ENCODE peak calls at places on chromosomes 16 and 17, in four cellular contexts. One of them, this sample, is unnamed.

GRCh38 chr17:2054262-2054739 is 602 bp upstream of the HIC1 start:
- DNase-seq in astrocyte of the spinal cord: peak; percentile 69
- DNase-seq in AG10803: no peak
- DNase-seq in upper lobe of right lung: no peak
- DNase-seq in this sample: peak; percentile 48

GRCh38 chr16:57167951-57168350 is 17.9 kb downstream of the PSME3IP1 start:
- DNase-seq in astrocyte of the spinal cord: peak; percentile 83
- DNase-seq in AG10803: peak; percentile 79
- DNase-seq in upper lobe of right lung: no peak
- DNase-seq in this sample: peak; percentile 81

GRCh38 chr17:72603346-72604242 is 482.8 kb downstream of the SOX9 start:
- DNase-seq in astrocyte of the spinal cord: peak; percentile 97
- DNase-seq in AG10803: peak; percentile 54
- DNase-seq in upper lobe of right lung: no peak
- DNase-seq in this sample: no peak

GRCh38 chr16:79792952-79793351 is 192.4 kb upstream of the MAF start:
- DNase-seq in astrocyte of the spinal cord: no peak
- DNase-seq in AG10803: no peak
- DNase-seq in upper lobe of right lung: no peak
- DNase-seq in this sample: no peak

GRCh38 chr17:70642059-70642458 is 472.7 kb downstream of the KCNJ2 start:
- DNase-seq in astrocyte of the spinal cord: no peak
- DNase-seq in AG10803: no peak
- DNase-seq in upper lobe of right lung: no peak
- DNase-seq in this sample: no peak

GRCh38 chr16:27849621-27850020 is 213.9 kb downstream of the GSG1L start:
- DNase-seq in astrocyte of the spinal cord: no peak
- DNase-seq in AG10803: no peak
- DNase-seq in upper lobe of right lung: peak; percentile 13
- DNase-seq in this sample: no peak

GRCh38 chr17:4786111-4786491 is at the start of gene VMO1:
- DNase-seq in astrocyte of the spinal cord: no peak
- DNase-seq in AG10803: peak; percentile 38
- DNase-seq in upper lobe of right lung: no peak
- DNase-seq in this sample: peak; percentile 18

GRCh38 chr17:39704821-39705551 is 5.1 kb downstream of the ERBB2 start:
- DNase-seq in astrocyte of the spinal cord: peak; percentile 29
- DNase-seq in AG10803: peak; percentile 49
- DNase-seq in upper lobe of right lung: no peak
- DNase-seq in this sample: peak; percentile 61

GRCh38 chr16:86075488-86075785 is 176.5 kb downstream of the IRF8 start:
- DNase-seq in astrocyte of the spinal cord: no peak
- DNase-seq in AG10803: no peak
- DNase-seq in upper lobe of right lung: peak; percentile 20
- DNase-seq in this sample: no peak

GRCh38 chr17:75365009-75365930 is 40.2 kb downstream of the GRB2 start:
- DNase-seq in astrocyte of the spinal cord: no peak
- DNase-seq in AG10803: no peak
- DNase-seq in upper lobe of right lung: no peak
- DNase-seq in this sample: no peak

GRCh38 chr17:68295086-68295485 is 3.8 kb downstream of the ARSG start:
- DNase-seq in astrocyte of the spinal cord: no peak
- DNase-seq in AG10803: no peak
- DNase-seq in upper lobe of right lung: no peak
- DNase-seq in this sample: no peak

GRCh38 chr16:22235839-22236745 is 30.0 kb downstream of the EEF2K start:
- DNase-seq in astrocyte of the spinal cord: no peak
- DNase-seq in AG10803: peak; percentile 31
- DNase-seq in upper lobe of right lung: no peak
- DNase-seq in this sample: peak; percentile 34

GRCh38 chr16:87854053-87854906 is 15.0 kb downstream of the SLC7A5 start:
- DNase-seq in astrocyte of the spinal cord: peak; percentile 78
- DNase-seq in AG10803: no peak
- DNase-seq in upper lobe of right lung: no peak
- DNase-seq in this sample: peak; percentile 48

GRCh38 chr16:84823484-84823883 is 3.7 kb downstream of the CRISPLD2 start:
- DNase-seq in astrocyte of the spinal cord: no peak
- DNase-seq in AG10803: peak; percentile 70
- DNase-seq in upper lobe of right lung: no peak
- DNase-seq in this sample: no peak

GRCh38 chr16:1706386-1707192 is 594 bp downstream of the MAPK8IP3 start:
- DNase-seq in astrocyte of the spinal cord: no peak
- DNase-seq in AG10803: no peak
- DNase-seq in upper lobe of right lung: peak; percentile 75
- DNase-seq in this sample: peak; percentile 25

GRCh38 chr16:2838928-2839327 is 8.8 kb downstream of the ZG16B start:
- DNase-seq in astrocyte of the spinal cord: peak; percentile 72
- DNase-seq in AG10803: peak; percentile 79
- DNase-seq in upper lobe of right lung: peak; percentile 86
- DNase-seq in this sample: peak; percentile 78

GRCh38 chr17:27329146-27329805 is 35.4 kb downstream of the WSB1 start:
- DNase-seq in astrocyte of the spinal cord: no peak
- DNase-seq in AG10803: no peak
- DNase-seq in upper lobe of right lung: no peak
- DNase-seq in this sample: no peak

GRCh38 chr17:81510798-81511549 is 1.6 kb downstream of the ACTG1 start:
- DNase-seq in astrocyte of the spinal cord: peak; percentile 43
- DNase-seq in AG10803: no peak
- DNase-seq in upper lobe of right lung: no peak
- DNase-seq in this sample: no peak

GRCh38 chr17:27241346-27241946 is 52.5 kb upstream of the WSB1 start:
- DNase-seq in astrocyte of the spinal cord: peak; percentile 88
- DNase-seq in AG10803: peak; percentile 15
- DNase-seq in upper lobe of right lung: no peak
- DNase-seq in this sample: peak; percentile 99

GRCh38 chr17:49976163-49976827 is 7.3 kb downstream of the DLX4 start:
- DNase-seq in astrocyte of the spinal cord: no peak
- DNase-seq in AG10803: no peak
- DNase-seq in upper lobe of right lung: no peak
- DNase-seq in this sample: no peak

GRCh38 chr16:66471264-66471663 is 44.2 kb downstream of the BEAN1 start:
- DNase-seq in astrocyte of the spinal cord: no peak
- DNase-seq in AG10803: no peak
- DNase-seq in upper lobe of right lung: no peak
- DNase-seq in this sample: no peak

GRCh38 chr17:78019367-78019975 is 61.0 kb downstream of the TNRC6C start:
- DNase-seq in astrocyte of the spinal cord: peak; percentile 66
- DNase-seq in AG10803: peak; percentile 63
- DNase-seq in upper lobe of right lung: no peak
- DNase-seq in this sample: peak; percentile 57

GRCh38 chr17:59607817-59608403 is 11.8 kb upstream of the CLTC start:
- DNase-seq in astrocyte of the spinal cord: no peak
- DNase-seq in AG10803: no peak
- DNase-seq in upper lobe of right lung: no peak
- DNase-seq in this sample: peak; percentile 21

GRCh38 chr16:58508671-58509251 is 6.6 kb upstream of the SETD6 start:
- DNase-seq in astrocyte of the spinal cord: no peak
- DNase-seq in AG10803: no peak
- DNase-seq in upper lobe of right lung: peak; percentile 51
- DNase-seq in this sample: no peak

GRCh38 chr16:72372646-72373045 is 200.7 kb upstream of the PMFBP1 start:
- DNase-seq in astrocyte of the spinal cord: no peak
- DNase-seq in AG10803: no peak
- DNase-seq in upper lobe of right lung: no peak
- DNase-seq in this sample: peak; percentile 45

GRCh38 chr17:79188048-79188447 is 113.4 kb downstream of the ENGASE start:
- DNase-seq in astrocyte of the spinal cord: no peak
- DNase-seq in AG10803: no peak
- DNase-seq in upper lobe of right lung: no peak
- DNase-seq in this sample: peak; percentile 39

GRCh38 chr16:70689035-70689969 is 3.4 kb upstream of the MTSS2 start:
- DNase-seq in astrocyte of the spinal cord: no peak
- DNase-seq in AG10803: no peak
- DNase-seq in upper lobe of right lung: peak; percentile 88
- DNase-seq in this sample: no peak

GRCh38 chr16:457732-458400 is 32.4 kb downstream of the RAB11FIP3 start:
- DNase-seq in astrocyte of the spinal cord: no peak
- DNase-seq in AG10803: peak; percentile 21
- DNase-seq in upper lobe of right lung: no peak
- DNase-seq in this sample: no peak

GRCh38 chr16:85573696-85574641 is 39.2 kb upstream of the GSE1 start:
- DNase-seq in astrocyte of the spinal cord: peak; percentile 76
- DNase-seq in AG10803: peak; percentile 44
- DNase-seq in upper lobe of right lung: no peak
- DNase-seq in this sample: peak; percentile 7

GRCh38 chr17:5500804-5501391 is 14.5 kb downstream of the MIS12 start:
- DNase-seq in astrocyte of the spinal cord: peak; percentile 88
- DNase-seq in AG10803: peak; percentile 78
- DNase-seq in upper lobe of right lung: peak; percentile 76
- DNase-seq in this sample: peak; percentile 62

GRCh38 chr17:55421179-55421934 is at the start of gene MMD:
- DNase-seq in astrocyte of the spinal cord: no peak
- DNase-seq in AG10803: no peak
- DNase-seq in upper lobe of right lung: no peak
- DNase-seq in this sample: peak; percentile 46

DNA sequence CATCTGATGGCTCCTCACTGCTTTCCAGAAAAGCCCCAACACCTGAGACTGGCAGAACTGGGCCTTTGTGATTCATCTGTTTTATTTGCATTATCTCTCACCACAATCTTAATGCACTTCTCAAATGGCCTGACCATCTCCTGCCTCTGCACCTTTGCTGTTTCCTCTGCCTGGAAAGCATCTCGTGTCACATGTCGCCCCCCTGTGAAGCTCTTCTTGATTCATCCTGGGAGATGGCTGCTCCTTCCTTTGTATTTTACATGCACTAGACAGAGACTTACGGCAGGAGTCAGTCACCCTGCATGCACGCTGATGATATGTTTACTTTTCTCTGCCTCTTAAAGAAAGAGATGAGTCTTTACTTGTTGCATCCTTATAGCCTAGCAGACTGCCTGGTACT is 30.0 kb downstream of the HNF1B start:
- DNase-seq in astrocyte of the spinal cord: peak; percentile 17
- DNase-seq in AG10803: no peak
- DNase-seq in upper lobe of right lung: no peak
- DNase-seq in this sample: peak; percentile 58
- TF ChIP-seq CTCF in astrocyte of the spinal cord: peak; percentile 8
- TF ChIP-seq CTCF in AG10803: no peak
- TF ChIP-seq CTCF in upper lobe of right lung: no peak
- TF ChIP-seq CTCF in this sample: peak; percentile 52

DNA sequence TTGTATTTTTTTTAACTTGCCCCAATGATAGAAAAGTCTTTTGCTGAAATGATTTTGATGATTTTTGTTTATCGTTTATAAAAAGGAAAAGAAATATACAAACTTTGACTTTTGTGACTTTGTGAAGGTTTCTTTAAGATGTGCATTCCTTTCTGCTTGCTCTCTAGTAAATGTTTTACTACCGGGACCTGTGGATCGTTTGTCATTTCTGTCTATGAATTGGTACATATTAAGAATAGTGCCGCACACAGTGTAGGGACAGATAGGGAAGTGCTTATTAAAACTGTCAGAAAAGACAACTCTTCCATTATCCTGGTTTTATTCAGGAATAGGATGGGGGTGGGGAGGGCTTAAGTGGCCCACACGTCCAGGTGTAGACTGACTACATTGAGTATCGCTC is 8.1 kb upstream of the PSMC5 start:
- DNase-seq in astrocyte of the spinal cord: no peak
- DNase-seq in AG10803: no peak
- DNase-seq in upper lobe of right lung: no peak
- DNase-seq in this sample: no peak
- H3K4me3 ChIP-seq in astrocyte of the spinal cord: no peak overlapping the region
- H3K4me3 ChIP-seq in AG10803: no peak overlapping the region
- H3K4me3 ChIP-seq in upper lobe of right lung: no peak overlapping the region
- H3K4me3 ChIP-seq in this sample: no peak overlapping the region

GRCh38 chr17:17871913-17872312 is 35.1 kb upstream of the SREBF1 start:
- DNase-seq in astrocyte of the spinal cord: no peak
- DNase-seq in AG10803: no peak
- DNase-seq in upper lobe of right lung: no peak
- DNase-seq in this sample: no peak
- TF ChIP-seq CTCF in astrocyte of the spinal cord: no peak
- TF ChIP-seq CTCF in AG10803: no peak
- TF ChIP-seq CTCF in upper lobe of right lung: no peak
- TF ChIP-seq CTCF in this sample: no peak

DNA sequence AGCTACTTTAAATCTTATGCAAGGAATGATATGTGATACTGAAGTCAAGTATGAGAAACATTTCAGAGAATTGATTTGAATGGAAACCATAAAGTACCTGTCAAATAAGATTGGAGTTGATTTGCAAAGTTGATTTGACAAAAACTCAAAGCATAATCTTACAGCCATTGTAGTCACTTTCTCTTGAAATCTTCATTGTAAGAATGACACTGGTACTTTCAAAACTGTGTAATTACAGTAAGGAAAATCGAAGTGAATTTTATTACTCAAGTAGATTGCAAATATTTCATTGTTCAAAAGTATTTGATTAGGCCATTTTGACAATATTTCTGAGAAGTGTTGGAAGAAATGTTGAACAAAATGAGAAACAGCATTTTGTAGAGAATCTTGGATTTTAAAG is 3.6 kb downstream of the CPD start:
- DNase-seq in astrocyte of the spinal cord: no peak
- DNase-seq in AG10803: no peak
- DNase-seq in upper lobe of right lung: no peak
- DNase-seq in this sample: no peak
- H3K4me3 ChIP-seq in astrocyte of the spinal cord: no peak overlapping the region
- H3K4me3 ChIP-seq in AG10803: no peak overlapping the region
- H3K4me3 ChIP-seq in upper lobe of right lung: peak overlapping the region; percentile 78
- H3K4me3 ChIP-seq in this sample: no peak overlapping the region

DNA sequence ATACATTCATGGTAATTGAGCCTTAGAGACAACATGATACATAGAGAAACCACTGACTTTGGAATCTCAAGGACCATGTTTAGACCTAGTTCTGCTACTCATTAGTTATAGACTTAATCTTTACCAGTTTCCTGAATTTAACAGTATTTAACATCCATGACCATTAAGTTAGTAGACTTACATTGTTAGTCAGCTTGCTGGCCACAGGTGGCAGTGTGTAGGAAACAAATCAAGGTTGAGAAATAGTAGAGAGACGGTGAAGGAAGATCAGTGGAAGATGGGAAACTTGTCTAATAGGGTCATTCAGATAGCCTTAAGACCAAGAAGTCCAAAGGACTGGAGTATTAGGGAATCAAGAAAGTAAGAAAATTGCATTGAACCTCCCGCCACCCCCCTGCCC is 31.0 kb downstream of the OMG start:
- DNase-seq in astrocyte of the spinal cord: no peak
- DNase-seq in AG10803: no peak
- DNase-seq in upper lobe of right lung: no peak
- DNase-seq in this sample: peak; percentile 22
- TF ChIP-seq CTCF in astrocyte of the spinal cord: no peak
- TF ChIP-seq CTCF in AG10803: no peak
- TF ChIP-seq CTCF in upper lobe of right lung: peak; percentile 22
- TF ChIP-seq CTCF in this sample: peak; percentile 38

DNA sequence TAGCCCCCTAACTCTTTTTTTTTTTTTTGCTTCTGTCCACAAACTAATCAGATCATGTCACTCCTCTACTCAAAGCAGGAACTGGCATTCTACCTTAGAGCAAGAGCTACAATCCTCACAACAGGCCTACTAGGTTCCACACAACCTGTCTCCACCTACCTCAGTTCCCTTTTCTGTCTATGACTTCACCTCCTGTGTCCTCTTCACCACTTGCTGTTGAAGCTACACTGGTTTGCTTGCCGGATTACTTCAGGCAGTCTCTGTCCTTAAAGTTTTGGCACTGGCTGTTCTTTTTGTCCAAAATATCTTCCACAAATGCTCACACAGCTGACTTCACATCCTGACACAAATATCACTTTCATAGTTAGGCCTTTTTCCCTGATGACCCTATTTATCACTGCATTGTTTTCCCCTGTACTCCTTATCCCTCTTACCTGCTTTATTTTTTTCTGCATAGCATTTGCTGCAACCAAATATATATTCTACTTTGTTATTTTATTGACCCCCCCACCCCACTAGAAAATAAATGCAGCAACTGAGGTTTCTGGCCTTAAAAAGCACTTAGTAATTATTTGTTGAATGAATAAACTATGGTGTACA is 72.0 kb downstream of the KANSL1 start:
- DNase-seq in astrocyte of the spinal cord: no peak
- DNase-seq in AG10803: no peak
- DNase-seq in upper lobe of right lung: no peak
- DNase-seq in this sample: no peak
- H3K4me3 ChIP-seq in astrocyte of the spinal cord: no peak overlapping the region
- H3K4me3 ChIP-seq in AG10803: no peak overlapping the region
- H3K4me3 ChIP-seq in upper lobe of right lung: no peak overlapping the region
- H3K4me3 ChIP-seq in this sample: no peak overlapping the region